ENCODE peak calls at places on chromosomes 1 and 21, in ten cellular contexts. U, L, J, T, E, R, X, S, I and W are unnamed samples.

GRCh38 chr1:3533051-3534048 is 78.0 kb downstream of the MEGF6 start:
- DNase-seq in U (no peak), L (no peak), J (no peak), T (no peak), E (no peak), R (no peak), X (no peak), S (no peak), I (no peak), W (no peak)

GRCh38 chr21:45788635-45789506 is 145.3 kb downstream of the PCBP3 start:
- DNase-seq in U (no peak), L (no peak), J (no peak), T (no peak), E (peak; percentile 4), R (no peak), X (no peak), S (no peak), I (no peak), W (no peak)

GRCh38 chr1:118811156-118811555 is 177.0 kb downstream of the TBX15 start:
- DNase-seq in U (no peak), L (no peak), J (no peak), T (no peak), E (no peak), R (no peak), X (no peak), S (no peak), I (no peak), W (no peak)

GRCh38 chr1:8814870-8815269 is 2.6 kb downstream of the RERE start:
- DNase-seq in U (no peak), L (no peak), J (no peak), T (peak; percentile 66), E (peak; percentile 39), R (no peak), X (peak; percentile 48), S (no peak), I (no peak), W (peak; percentile 41)

GRCh38 chr1:23589506-23589872 is 30.2 kb upstream of the ID3 start:
- DNase-seq in U (no peak), L (no peak), J (no peak), T (no peak), E (no peak), R (no peak), X (no peak), S (no peak), I (no peak), W (no peak)

GRCh38 chr1:156241311-156241811 is 623 bp upstream of the BGLAP start:
- DNase-seq in U (no peak), L (no peak), J (no peak), T (no peak), E (peak; percentile 53), R (no peak), X (peak; percentile 59), S (no peak), I (no peak), W (peak; percentile 35)

GRCh38 chr1:3799976-3800685 is 3.8 kb upstream of the LRRC47 start:
- DNase-seq in U (no peak), L (no peak), J (no peak), T (peak; percentile 68), E (no peak), R (no peak), X (no peak), S (no peak), I (no peak), W (no peak)

GRCh38 chr1:50793521-50793920 is 166.5 kb downstream of the FAF1 start:
- DNase-seq in U (no peak), L (no peak), J (no peak), T (no peak), E (no peak), R (no peak), X (no peak), S (no peak), I (no peak), W (no peak)

GRCh38 chr1:215118081-215118480 is 35.5 kb downstream of the KCNK2 start:
- DNase-seq in U (no peak), L (no peak), J (no peak), T (no peak), E (no peak), R (no peak), X (no peak), S (no peak), I (no peak), W (no peak)

GRCh38 chr1:107787299-107787698 is 177.7 kb downstream of the VAV3 start:
- DNase-seq in U (no peak), L (no peak), J (peak; percentile 57), T (no peak), E (no peak), R (no peak), X (peak; percentile 2), S (no peak), I (no peak), W (no peak)

GRCh38 chr1:163826500-163826899 is 504.7 kb downstream of the NUF2 start:
- DNase-seq in U (no peak), L (no peak), J (no peak), T (no peak), E (no peak), R (no peak), X (no peak), S (no peak), I (no peak), W (no peak)

GRCh38 chr1:165543651-165544452 is at the start of gene LRRC52:
- DNase-seq in U (no peak), L (no peak), J (no peak), T (peak; percentile 56), E (no peak), R (no peak), X (no peak), S (no peak), I (no peak), W (peak; percentile 17)

GRCh38 chr21:46289655-46290178 is 3.6 kb downstream of the YBEY start:
- DNase-seq in U (no peak), L (no peak), J (no peak), T (no peak), E (no peak), R (no peak), X (no peak), S (no peak), I (no peak), W (no peak)

GRCh38 chr1:30627206-30627605 is 96.2 kb downstream of the MATN1 start:
- DNase-seq in U (no peak), L (no peak), J (no peak), T (no peak), E (no peak), R (no peak), X (no peak), S (no peak), I (no peak), W (no peak)

GRCh38 chr1:232845521-232845920 is 40.3 kb downstream of the MAP10 start:
- DNase-seq in U (no peak), L (no peak), J (no peak), T (no peak), E (no peak), R (no peak), X (no peak), S (no peak), I (no peak), W (no peak)

GRCh38 chr21:37793660-37794059 is 122.6 kb downstream of the KCNJ6 start:
- DNase-seq in U (no peak), L (no peak), J (no peak), T (no peak), E (peak; percentile 9), R (no peak), X (peak; percentile 34), S (no peak), I (no peak), W (no peak)

GRCh38 chr1:87024936-87025537 is 110.6 kb downstream of the HS2ST1 start:
- DNase-seq in U (no peak), L (no peak), J (peak; percentile 10), T (peak; percentile 76), E (peak; percentile 55), R (no peak), X (peak; percentile 50), S (no peak), I (no peak), W (peak; percentile 69)

GRCh38 chr21:42117229-42118048 is 46.3 kb downstream of the UMODL1 start:
- DNase-seq in U (no peak), L (peak; percentile 86), J (peak; percentile 76), T (peak; percentile 82), E (peak; percentile 59), R (peak; percentile 75), X (peak; percentile 74), S (peak; percentile 62), I (peak; percentile 59), W (peak; percentile 65)